ENCODE peak calls at places on chromosomes 3 and 15, in four cellular contexts. I is transverse colon, L is suprapubic skin, V is tibial artery. C is an unnamed sample.

GRCh38 chr15:70722266-70723123 is 40.9 kb downstream of the UACA start:
- DNase-seq in I (no peak), V (no peak), L (no peak), C (no peak)

GRCh38 chr15:89057506-89058133 is 30.6 kb upstream of the ABHD2 start:
- DNase-seq in V (peak), I (peak), L (peak), C (peak)

GRCh38 chr3:12938258-12938711 is 96.9 kb upstream of the RPL32 start:
- DNase-seq in L (no peak), I (no peak), V (peak), C (no peak)

GRCh38 chr15:72168131-72168825 is 29.3 kb downstream of the GRAMD2A start:
- DNase-seq in L (no peak), I (no peak), V (no peak), C (no peak)

GRCh38 chr15:31267161-31268107 is 59.2 kb upstream of the KLF13 start:
- DNase-seq in I (peak), V (peak), L (peak), C (no peak)

GRCh38 chr3:68919000-68919399 is 13.3 kb downstream of the TAFA4 start:
- DNase-seq in L (no peak), V (no peak), I (no peak), C (no peak)

GRCh38 chr15:87365221-87365620 is 891.3 kb downstream of the NTRK3 start:
- DNase-seq in V (no peak), I (no peak), L (no peak), C (no peak)

GRCh38 chr3:128068156-128068620 is 16.0 kb downstream of the SEC61A1 start:
- DNase-seq in V (no peak), L (no peak), I (no peak), C (no peak)

GRCh38 chr15:86040360-86041095 is 39.1 kb upstream of the AGBL1 start:
- DNase-seq in L (no peak), I (no peak), V (no peak), C (peak)

GRCh38 chr15:28129261-28129848 is 30.2 kb upstream of the OCA2 start:
- DNase-seq in I (no peak), V (no peak), L (no peak), C (no peak)

GRCh38 chr3:29552036-29552435 is 271.2 kb downstream of the RBMS3 start:
- DNase-seq in L (no peak), V (no peak), I (no peak), C (no peak)

GRCh38 chr3:37974121-37974927 is 16.3 kb upstream of the VILL start:
- DNase-seq in L (no peak), I (peak), V (peak), C (peak)

GRCh38 chr3:62995142-62995541 is 119.9 kb upstream of the CADPS start:
- DNase-seq in L (no peak), I (no peak), V (no peak), C (no peak)

GRCh38 chr15:34133511-34133910 is 31.6 kb downstream of the PGBD4 start:
- DNase-seq in I (no peak), V (no peak), L (no peak), C (no peak)

GRCh38 chr3:170768334-170768801 is 101.6 kb downstream of the RPL22L1 start:
- DNase-seq in L (no peak), V (no peak), I (no peak), C (no peak)

GRCh38 chr3:14857506-14857905 is 38.7 kb downstream of the FGD5 start:
- DNase-seq in V (no peak), I (no peak), L (no peak), C (no peak)

GRCh38 chr15:54046093-54046492 is 67.9 kb downstream of the UNC13C start:
- DNase-seq in I (no peak), L (no peak), V (no peak), C (no peak)

GRCh38 chr3:37217098-37217849 is 42.9 kb upstream of the LRRFIP2 start:
- DNase-seq in V (no peak), I (no peak), L (no peak), C (no peak)

GRCh38 chr15:57649138-57649537 is 57.4 kb upstream of the POLR2M start:
- DNase-seq in L (no peak), V (no peak), I (no peak), C (no peak)

GRCh38 chr15:92705693-92706618 is 50.4 kb upstream of the FAM174B start:
- DNase-seq in V (no peak), L (no peak), I (no peak), C (no peak)

DNA sequence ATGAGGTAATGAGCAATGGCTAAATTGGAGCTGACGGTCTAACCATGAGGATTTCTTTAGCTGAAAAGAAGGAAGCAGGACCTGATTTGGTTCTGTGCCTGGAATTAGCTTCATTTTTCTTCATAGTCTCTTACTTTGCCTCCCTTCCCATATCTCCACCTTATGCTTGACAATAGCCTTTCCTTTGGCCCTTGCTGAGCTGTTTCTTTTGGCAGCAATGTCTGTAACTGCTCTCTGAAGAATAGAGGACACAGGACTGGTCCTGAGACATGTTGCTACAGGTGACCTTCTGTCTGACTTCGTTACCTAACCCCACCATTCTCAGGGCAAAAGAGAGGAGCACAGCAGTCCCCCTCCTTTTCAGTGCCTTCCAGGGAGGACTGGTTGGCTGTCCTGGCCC is 122.4 kb downstream of the SSR3 start:
- DNase-seq in I (no peak), L (no peak), V (no peak), C (no peak)
- H3K27ac ChIP-seq in I (no peak), L (no peak), V (no peak), C (no peak)

GRCh38 chr15:39511000-39511914 is 69.6 kb upstream of the THBS1 start:
- DNase-seq in I (peak), V (peak), L (no peak), C (no peak)
- H3K27ac ChIP-seq in I (no peak), V (peak), L (no peak), C (no peak)

DNA sequence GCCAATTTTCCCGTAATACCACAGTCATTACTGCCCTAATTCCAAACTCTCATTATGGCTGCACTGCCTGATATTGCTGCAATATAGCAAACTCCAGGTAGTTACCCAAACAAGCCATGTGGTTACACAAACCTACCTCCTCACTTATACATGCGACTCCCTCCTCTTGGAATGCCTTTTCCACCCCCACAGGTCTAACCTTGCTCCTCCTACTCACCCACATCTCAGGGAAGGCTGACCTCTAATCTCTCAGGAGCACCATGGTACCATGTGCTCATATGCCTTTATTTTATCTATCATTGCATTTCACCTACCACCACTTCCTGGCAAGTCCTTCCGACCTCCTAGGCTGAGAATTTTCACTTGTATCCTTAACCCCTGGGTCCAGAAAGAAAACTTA is 2.9 kb downstream of the RBPMS2 start:
- DNase-seq in L (no peak), I (no peak), V (no peak), C (no peak)
- H3K27ac ChIP-seq in L (no peak), I (peak), V (peak), C (no peak)

GRCh38 chr15:99437315-99438221 is 128.2 kb upstream of the MEF2A start:
- DNase-seq in V (peak), L (peak), I (no peak), C (no peak)

GRCh38 chr15:99438222-99438592 is 127.6 kb upstream of the MEF2A start:
- DNase-seq in L (peak), I (no peak), V (no peak), C (no peak)

GRCh38 chr15:99435138-99435695 is 130.6 kb upstream of the MEF2A start:
- DNase-seq in V (peak), L (peak), I (peak), C (no peak)

GRCh38 chr15:99435761-99436346 is 129.9 kb upstream of the MEF2A start:
- DNase-seq in L (peak), V (peak), I (peak), C (no peak)

DNA sequence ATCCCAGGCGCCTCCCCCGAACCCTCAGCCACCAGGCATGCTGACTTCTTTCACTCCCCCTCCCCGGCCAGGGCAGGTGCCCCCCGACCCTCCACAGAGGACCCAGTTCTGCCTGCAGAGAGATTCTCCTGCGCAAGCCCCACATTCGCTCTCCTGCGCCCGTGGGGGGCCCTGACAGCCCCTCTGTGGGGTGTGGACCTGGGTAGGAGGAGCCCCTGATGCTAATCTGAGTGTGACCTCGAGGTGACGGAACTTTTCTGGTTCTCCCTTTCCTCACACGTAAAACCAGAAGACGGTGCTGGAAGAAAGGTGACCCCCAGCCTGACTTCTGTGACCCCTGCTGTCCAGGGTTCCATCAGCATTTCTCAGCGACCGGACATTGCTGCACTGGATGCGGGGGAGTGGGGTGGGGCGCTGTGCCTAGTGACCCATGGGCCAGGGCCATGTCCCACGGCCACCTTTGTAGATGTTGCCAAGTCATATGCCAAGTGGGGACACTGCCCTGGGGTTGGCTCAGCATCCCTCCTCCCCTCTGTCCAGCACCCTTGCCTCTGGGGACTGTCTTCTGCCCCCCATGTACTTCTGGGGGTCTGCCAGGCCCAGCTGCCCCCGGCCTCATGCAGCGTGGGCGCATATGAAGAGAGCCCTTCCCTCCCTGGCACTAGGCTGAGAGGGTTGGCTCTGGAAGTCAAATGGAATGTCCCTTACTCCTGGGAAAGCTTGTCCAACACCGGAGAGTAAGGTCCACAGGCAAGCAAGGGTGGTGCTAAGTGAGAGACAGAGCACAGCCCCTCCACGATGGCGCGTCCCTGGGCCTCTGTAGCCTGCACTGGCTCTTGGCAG is 129.1 kb upstream of the MEF2A start:
- DNase-seq in L (peak), I (no peak), V (peak), C (no peak)
- H3K27ac ChIP-seq in L (peak), I (no peak), V (peak), C (no peak)

DNA sequence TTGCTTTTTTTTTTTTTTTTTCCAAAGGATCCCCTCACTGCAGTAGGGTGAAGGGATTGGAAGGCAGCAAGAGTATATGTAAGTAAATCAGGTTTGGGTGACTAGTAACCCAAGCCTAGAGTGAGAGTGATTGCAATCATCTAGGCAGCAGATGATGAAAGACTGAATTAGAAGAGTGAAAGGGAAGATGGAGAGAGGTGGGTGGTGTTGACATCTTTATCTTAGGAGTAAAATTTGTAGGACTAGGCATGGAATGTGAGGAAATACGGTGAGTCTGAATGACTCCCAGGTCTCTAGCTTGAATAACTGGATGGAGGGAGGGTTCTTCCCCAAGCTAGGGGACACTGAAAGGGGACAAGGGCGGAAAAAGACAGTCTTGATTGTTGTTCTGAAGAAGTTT is 63.4 kb downstream of the TPRG1 start:
- DNase-seq in V (no peak), I (no peak), L (no peak), C (no peak)
- H3K27ac ChIP-seq in V (no peak), I (no peak), L (no peak), C (no peak)

DNA sequence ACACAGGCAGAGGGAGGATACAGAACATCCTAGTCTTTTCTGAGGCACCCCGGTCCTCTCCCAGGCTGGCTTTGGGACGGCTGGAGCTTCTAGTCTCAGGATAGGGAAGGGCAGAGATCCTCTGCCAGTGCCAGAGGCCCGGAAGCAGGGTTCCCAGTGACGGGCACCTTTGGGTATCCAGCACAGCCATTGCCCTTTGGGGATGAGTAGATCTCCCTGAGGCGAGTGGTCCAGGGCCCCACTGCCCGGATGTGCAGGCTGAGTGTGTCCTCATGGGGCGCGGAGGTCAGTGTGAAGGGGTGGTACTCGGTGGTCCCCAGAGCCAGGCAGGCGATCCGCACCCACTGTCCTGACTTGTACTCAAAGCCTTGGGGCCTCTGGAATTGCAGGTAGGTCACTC is 18.3 kb downstream of the DUOX2 start:
- DNase-seq in L (no peak), I (no peak), V (no peak), C (no peak)
- H3K27ac ChIP-seq in L (no peak), I (no peak), V (no peak), C (no peak)

DNA sequence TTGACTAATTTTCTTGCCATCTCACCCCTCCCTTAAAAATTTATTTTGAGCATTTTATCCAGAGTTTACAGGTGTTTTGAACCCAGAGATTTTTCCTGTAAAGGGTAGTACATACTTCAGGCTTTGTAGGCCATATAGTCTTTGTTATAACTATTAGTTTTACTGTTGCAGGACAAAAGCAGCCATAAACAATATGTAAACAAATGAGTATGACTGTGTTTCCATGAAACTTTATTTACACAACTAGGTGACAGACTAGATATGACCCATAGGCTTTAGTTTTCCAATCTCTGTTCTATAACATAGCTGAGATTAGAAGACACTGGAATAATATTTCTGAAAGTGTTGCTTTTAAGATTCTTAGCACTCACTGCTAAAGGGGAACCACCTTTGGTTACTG is 587.9 kb downstream of the PDCD6IP start:
- DNase-seq in L (no peak), I (no peak), V (no peak), C (no peak)
- H3K27ac ChIP-seq in L (no peak), I (no peak), V (no peak), C (no peak)

GRCh38 chr3:186142556-186142955 is 33.7 kb upstream of the ETV5 start:
- DNase-seq in L (no peak), I (no peak), V (no peak), C (no peak)
- H3K27ac ChIP-seq in L (no peak), I (no peak), V (no peak), C (no peak)

DNA sequence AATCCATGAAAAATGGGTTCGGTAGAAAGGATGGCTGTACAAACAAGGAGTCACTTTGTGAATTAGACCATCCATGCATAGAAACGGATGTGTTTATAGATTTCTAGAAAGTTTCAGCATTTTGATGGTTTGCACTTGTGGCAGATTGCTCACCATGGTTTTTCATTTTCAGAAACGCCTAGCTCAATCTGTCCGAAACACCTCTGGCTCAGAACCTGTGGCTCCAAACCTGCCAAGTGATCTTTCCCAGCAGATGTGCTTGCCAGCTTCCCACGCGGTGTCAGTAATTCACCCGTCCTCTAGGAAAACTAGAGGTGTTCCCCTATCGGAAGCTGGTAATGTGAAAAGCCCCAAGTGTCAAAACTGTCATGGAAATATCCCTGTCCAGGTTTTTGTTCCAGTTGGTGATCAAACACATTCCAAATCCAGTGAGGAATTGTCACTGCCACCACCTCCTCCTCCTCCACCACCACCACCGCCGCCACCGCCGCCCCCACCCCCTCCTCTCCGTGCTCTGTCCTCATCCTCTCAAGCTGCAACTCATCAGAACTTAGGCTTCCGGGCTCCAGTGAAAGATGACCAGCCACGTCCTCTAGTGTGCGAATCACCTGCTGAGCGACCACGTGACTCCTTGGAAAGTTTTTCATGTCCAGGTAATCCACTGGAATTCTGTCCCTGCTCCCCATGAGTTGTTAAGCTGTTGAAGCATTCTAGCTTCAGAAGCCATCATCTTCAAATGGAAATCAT is 21.2 kb downstream of the WHAMM start:
- DNase-seq in I (no peak), V (no peak), L (no peak), C (no peak)
- H3K27ac ChIP-seq in I (no peak), V (no peak), L (no peak), C (no peak)

C was measured in substantia nigra.